ENCODE peak calls at places on chromosomes 16 and 17, in four cellular contexts. R is AG10803, E is upper lobe of left lung, M is H1. V is an unnamed sample.

GRCh38 chr16:13036600-13036999 is 135.2 kb downstream of the SHISA9 start:
- DNase-seq in R (peak), E (no peak), M (peak), V (no peak)

GRCh38 chr17:42286411-42287295 is 1.6 kb upstream of the STAT5A start:
- DNase-seq in R (no peak), E (no peak), M (no peak), V (peak)

GRCh38 chr17:37062036-37062435 is 113.3 kb downstream of the AATF start:
- DNase-seq in R (no peak), E (no peak), M (no peak), V (no peak)

GRCh38 chr16:1534021-1535020 is 855 bp downstream of the TMEM204 start:
- DNase-seq in R (peak), E (no peak), M (no peak), V (peak)

GRCh38 chr17:5069724-5070123 is 8.5 kb upstream of the ZFP3 start:
- DNase-seq in R (no peak), E (no peak), M (no peak), V (no peak)

GRCh38 chr17:80851277-80851925 is 140.2 kb upstream of the CHMP6 start:
- DNase-seq in R (no peak), E (no peak), M (no peak), V (peak)

GRCh38 chr17:27807567-27808470 is 7.5 kb upstream of the NOS2 start:
- DNase-seq in R (no peak), E (peak), M (no peak), V (no peak)

GRCh38 chr17:27323538-27324212 is 29.8 kb downstream of the WSB1 start:
- DNase-seq in R (peak), E (peak), M (peak), V (no peak)

GRCh38 chr17:19341641-19342610 is 20.6 kb downstream of the B9D1 start:
- DNase-seq in R (peak), E (peak), M (no peak), V (peak)

GRCh38 chr17:50779747-50780363 is 12.5 kb upstream of the ANKRD40CL start:
- DNase-seq in R (no peak), E (no peak), M (no peak), V (no peak)

GRCh38 chr17:50565559-50566350 is 5.2 kb downstream of the CACNA1G start:
- DNase-seq in R (no peak), E (no peak), M (no peak), V (no peak)

GRCh38 chr16:57017251-57017650 is 27.9 kb downstream of the NLRC5 start:
- DNase-seq in R (no peak), E (no peak), M (no peak), V (no peak)

GRCh38 chr17:77318021-77318420 is 177.3 kb downstream of the SEC14L1 start:
- DNase-seq in R (no peak), E (no peak), M (no peak), V (peak)

GRCh38 chr17:79933863-79934652 is 94.8 kb upstream of the CBX4 start:
- DNase-seq in R (no peak), E (peak), M (no peak), V (peak)

GRCh38 chr17:40663252-40663651 is 1.7 kb downstream of the KRT222 start:
- DNase-seq in R (no peak), E (no peak), M (no peak), V (no peak)
- H3K4me3 ChIP-seq in R (no peak), E (no peak), M (no peak), V (no peak)

DNA sequence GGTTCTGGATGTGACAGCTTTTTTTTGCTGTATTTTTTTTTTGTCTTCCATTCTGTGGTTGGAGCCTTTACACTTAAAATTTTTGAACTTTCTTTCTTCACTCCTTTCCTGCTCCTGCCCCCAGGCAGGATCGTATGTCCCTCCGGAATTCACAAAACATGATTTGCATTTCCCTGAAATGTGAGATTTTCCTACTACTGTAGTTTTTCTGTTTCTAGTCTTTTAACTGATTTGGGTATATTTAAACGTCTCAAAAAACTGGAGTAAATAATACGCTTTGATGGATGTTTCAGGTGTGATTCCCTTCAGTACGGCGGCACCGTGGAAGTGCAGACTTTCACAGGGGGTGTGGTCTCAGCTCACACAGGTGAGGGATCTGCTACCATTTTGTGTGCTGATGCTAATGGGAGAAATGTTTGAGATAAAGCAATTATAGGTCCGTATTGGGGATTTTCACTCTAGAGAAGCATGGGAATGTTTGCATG is 686 bp downstream of the SRCAP start:
- DNase-seq in R (no peak), E (no peak), M (no peak), V (no peak)
- H3K4me3 ChIP-seq in R (peak), E (peak), M (peak), V (peak)

GRCh38 chr17:61463068-61463980 is 11.1 kb downstream of the TBX4 start:
- DNase-seq in R (no peak), E (no peak), M (peak), V (peak)

GRCh38 chr17:61461586-61461966 is 9.4 kb downstream of the TBX4 start:
- DNase-seq in R (no peak), E (peak), M (no peak), V (no peak)

GRCh38 chr17:61460796-61461585 is 8.8 kb downstream of the TBX4 start:
- DNase-seq in R (no peak), E (peak), M (peak), V (peak)

GRCh38 chr17:61462734-61463067 is 10.5 kb downstream of the TBX4 start:
- DNase-seq in R (no peak), E (no peak), M (no peak), V (peak)

GRCh38 chr17:61461967-61462733 is 9.9 kb downstream of the TBX4 start:
- DNase-seq in R (no peak), E (peak), M (peak), V (peak)
- H3K4me3 ChIP-seq in R (peak), E (peak), M (peak), V (peak)

DNA sequence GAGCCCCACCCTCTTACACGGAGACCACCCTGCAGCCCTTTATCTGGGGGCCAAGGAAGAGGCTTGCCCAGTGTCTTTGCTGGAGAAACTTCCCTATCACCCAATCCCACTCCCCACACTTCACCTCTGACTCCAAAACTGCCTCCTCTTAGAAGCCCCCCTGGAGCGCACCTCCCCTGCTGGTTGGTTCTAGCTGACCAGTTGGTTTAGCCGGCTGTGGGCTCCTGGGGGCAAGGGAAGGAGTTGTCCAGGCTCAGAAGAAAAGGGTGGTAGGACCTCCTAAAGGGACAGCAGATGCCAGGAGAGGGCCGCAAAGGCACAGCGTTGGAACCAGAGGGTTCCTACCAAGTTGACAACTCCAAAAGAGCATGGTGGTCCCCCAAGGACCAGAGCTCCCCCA is 2.0 kb downstream of the BCAR1 start:
- DNase-seq in R (no peak), E (no peak), M (no peak), V (peak)
- H3K4me3 ChIP-seq in R (peak), E (peak), M (no peak), V (peak)

DNA sequence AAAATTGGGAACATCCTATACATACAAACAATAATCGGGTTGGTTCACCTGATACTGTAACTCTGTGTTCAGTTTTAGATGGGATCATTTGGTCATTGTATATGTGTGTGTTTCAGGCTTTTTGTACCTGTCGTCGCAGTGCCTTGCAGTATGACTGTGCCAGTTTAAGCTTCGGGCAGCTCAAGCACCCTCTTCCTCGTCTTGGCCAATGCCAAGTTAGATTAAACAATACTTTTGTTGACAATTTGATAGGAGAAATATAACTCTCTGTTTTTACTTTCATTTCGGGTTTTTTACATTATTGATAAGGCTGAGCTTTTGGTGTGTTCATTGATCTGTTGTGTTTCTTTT is 37.0 kb upstream of the ARHGAP17 start:
- DNase-seq in R (no peak), E (peak), M (no peak), V (no peak)
- H3K4me3 ChIP-seq in R (no peak), E (peak), M (no peak), V (no peak)

DNA sequence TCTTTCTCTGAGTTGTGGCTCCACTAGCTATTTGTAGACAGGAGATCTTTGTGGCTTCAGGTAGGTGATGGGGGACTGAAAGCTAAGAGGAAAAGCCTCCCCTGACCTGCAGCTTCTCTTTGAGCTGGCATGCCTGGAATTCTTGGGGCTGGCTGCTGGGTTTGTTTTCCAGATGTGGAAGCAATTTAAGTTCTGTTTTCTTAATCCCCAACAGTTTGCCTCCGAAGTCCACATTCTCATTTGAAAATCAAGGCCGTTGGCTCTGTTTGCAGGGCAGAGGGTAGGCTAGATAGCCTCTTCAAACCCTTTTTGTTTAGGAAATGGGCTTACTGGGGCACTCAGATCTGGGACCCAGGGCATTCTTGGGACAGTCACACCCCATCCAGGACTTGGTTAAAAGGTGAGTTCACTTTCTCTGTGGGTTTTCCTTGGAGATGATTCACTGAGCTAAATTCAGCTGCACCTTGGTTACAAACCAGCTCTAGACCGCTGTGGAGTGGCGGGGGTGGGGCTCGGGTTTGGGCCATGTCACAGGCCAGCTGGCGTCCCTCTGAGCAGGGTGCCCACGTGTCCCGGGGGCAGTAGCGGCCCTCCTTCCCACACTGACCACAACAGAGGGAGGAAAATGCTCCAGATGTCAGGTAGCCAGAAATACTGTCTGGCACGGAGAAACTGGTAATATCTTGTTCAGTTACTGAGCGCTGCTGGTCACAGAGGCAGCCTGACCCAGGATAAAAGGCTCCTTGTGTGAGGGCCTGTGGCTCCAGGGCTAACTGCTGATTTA is 108.5 kb downstream of the RAB11FIP4 start:
- DNase-seq in R (peak), E (peak), M (peak), V (peak)
- H3K4me3 ChIP-seq in R (no peak), E (no peak), M (no peak), V (peak)

DNA sequence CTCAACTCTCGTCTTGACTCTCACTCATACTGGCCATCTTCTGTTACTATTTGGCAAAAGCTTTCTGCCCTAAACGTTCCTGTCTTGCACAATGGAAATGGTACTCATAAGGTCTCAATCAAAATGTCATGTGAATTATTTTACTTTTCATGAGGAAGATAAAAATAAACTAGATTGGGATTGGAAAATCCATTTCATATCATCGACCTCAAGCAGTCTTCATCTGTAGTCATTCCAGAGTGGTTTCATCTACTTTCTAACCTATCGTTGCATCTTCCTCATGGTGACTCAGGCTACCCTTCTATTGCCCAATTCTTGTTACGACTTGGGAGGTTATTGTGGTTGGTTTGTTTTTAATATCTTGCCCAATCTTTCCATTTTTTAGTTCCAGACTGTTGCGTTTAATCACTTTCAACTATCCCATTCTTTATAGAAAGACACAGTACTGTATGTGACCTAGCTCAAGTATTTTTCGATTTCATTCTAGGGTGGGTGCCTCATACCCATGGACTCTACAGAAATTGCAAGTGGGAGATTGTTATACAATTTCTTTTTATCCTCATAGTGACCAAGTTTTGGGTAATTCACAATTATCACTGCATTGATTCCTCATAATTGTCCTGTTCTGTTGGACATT is 317.1 kb upstream of the KCNJ16 start:
- DNase-seq in R (peak), E (no peak), M (no peak), V (no peak)
- H3K4me3 ChIP-seq in R (no peak), E (no peak), M (no peak), V (no peak)

GRCh38 chr17:75783069-75783783 is 1.4 kb upstream of the UNK start:
- DNase-seq in R (peak), E (no peak), M (no peak), V (peak)
- H3K4me3 ChIP-seq in R (peak), E (peak), M (no peak), V (peak)

V was measured in osteoblast.